ENCODE peak calls at places on chromosome 19, in ten cellular contexts. One of them, this sample, is unnamed.
A peak's percentile ranks its signal among the peaks of the same experiment; 100 is the strongest.

GRCh38 chr19:46634045-46634655 is 1.9 kb downstream of the GNG8 start:
- DNase-seq in T-helper 1 cell: peak; percentile 95
- DNase-seq in progenitor cell of endocrine pancreas: peak; percentile 64
- DNase-seq in BJ: no peak
- DNase-seq in stimulated activated CD4-positive, alpha-beta T cell treated with anti-CD3 and anti-CD28 coated beads, TNF-alpha, amount 100 ng/mL, for 4 hours: peak; percentile 93
- DNase-seq in stimulated activated naive CD8-positive, alpha-beta T cell treated with anti-CD3 and anti-CD28 coated beads, Interleukin-15, Interleukin-2, amounts not matched to agents 100 U/mL and 50 U/mL, for 24 hours: peak; percentile 98
- DNase-seq in heart right ventricle: peak; percentile 80
- DNase-seq in kidney: peak; percentile 96
- DNase-seq in CD8-positive, alpha-beta T cell: peak; percentile 91
- DNase-seq in mucosa of gallbladder: peak; percentile 89
- DNase-seq in this sample: no peak

GRCh38 chr19:12769689-12770088 is 5.7 kb downstream of the HOOK2 start:
- DNase-seq in kidney: no peak
- DNase-seq in T-helper 1 cell: peak; percentile 57
- DNase-seq in heart right ventricle: no peak
- DNase-seq in BJ: no peak
- DNase-seq in stimulated activated CD4-positive, alpha-beta T cell treated with anti-CD3 and anti-CD28 coated beads, TNF-alpha, amount 100 ng/mL, for 4 hours: no peak
- DNase-seq in CD8-positive, alpha-beta T cell: peak; percentile 31
- DNase-seq in progenitor cell of endocrine pancreas: no peak
- DNase-seq in mucosa of gallbladder: no peak
- DNase-seq in stimulated activated naive CD8-positive, alpha-beta T cell treated with anti-CD3 and anti-CD28 coated beads, Interleukin-15, Interleukin-2, amounts not matched to agents 100 U/mL and 50 U/mL, for 24 hours: peak; percentile 55
- DNase-seq in this sample: no peak

GRCh38 chr19:19160489-19161035 is 9.5 kb downstream of the MEF2B start:
- DNase-seq in mucosa of gallbladder: no peak
- DNase-seq in BJ: no peak
- DNase-seq in heart right ventricle: no peak
- DNase-seq in CD8-positive, alpha-beta T cell: no peak
- DNase-seq in stimulated activated CD4-positive, alpha-beta T cell treated with anti-CD3 and anti-CD28 coated beads, TNF-alpha, amount 100 ng/mL, for 4 hours: no peak
- DNase-seq in progenitor cell of endocrine pancreas: no peak
- DNase-seq in T-helper 1 cell: no peak
- DNase-seq in stimulated activated naive CD8-positive, alpha-beta T cell treated with anti-CD3 and anti-CD28 coated beads, Interleukin-15, Interleukin-2, amounts not matched to agents 100 U/mL and 50 U/mL, for 24 hours: peak; percentile 18
- DNase-seq in kidney: no peak
- DNase-seq in this sample: no peak

GRCh38 chr19:27793128-27793643 is 1419.8 kb downstream of the UQCRFS1 start:
- DNase-seq in progenitor cell of endocrine pancreas: peak; percentile 27
- DNase-seq in heart right ventricle: peak; percentile 55
- DNase-seq in stimulated activated CD4-positive, alpha-beta T cell treated with anti-CD3 and anti-CD28 coated beads, TNF-alpha, amount 100 ng/mL, for 4 hours: peak; percentile 42
- DNase-seq in stimulated activated naive CD8-positive, alpha-beta T cell treated with anti-CD3 and anti-CD28 coated beads, Interleukin-15, Interleukin-2, amounts not matched to agents 100 U/mL and 50 U/mL, for 24 hours: peak; percentile 77
- DNase-seq in BJ: no peak
- DNase-seq in T-helper 1 cell: peak; percentile 61
- DNase-seq in kidney: peak; percentile 91
- DNase-seq in CD8-positive, alpha-beta T cell: peak; percentile 69
- DNase-seq in mucosa of gallbladder: peak; percentile 70
- DNase-seq in this sample: peak; percentile 41

GRCh38 chr19:10325732-10326131 is 7.6 kb downstream of the RAVER1 start:
- DNase-seq in T-helper 1 cell: no peak
- DNase-seq in stimulated activated naive CD8-positive, alpha-beta T cell treated with anti-CD3 and anti-CD28 coated beads, Interleukin-15, Interleukin-2, amounts not matched to agents 100 U/mL and 50 U/mL, for 24 hours: no peak
- DNase-seq in BJ: no peak
- DNase-seq in progenitor cell of endocrine pancreas: no peak
- DNase-seq in CD8-positive, alpha-beta T cell: no peak
- DNase-seq in kidney: no peak
- DNase-seq in mucosa of gallbladder: no peak
- DNase-seq in stimulated activated CD4-positive, alpha-beta T cell treated with anti-CD3 and anti-CD28 coated beads, TNF-alpha, amount 100 ng/mL, for 4 hours: no peak
- DNase-seq in heart right ventricle: no peak
- DNase-seq in this sample: no peak

GRCh38 chr19:56120371-56121179 is 520 bp downstream of the ZNF787 start:
- DNase-seq in T-helper 1 cell: peak; percentile 67
- DNase-seq in heart right ventricle: peak; percentile 87
- DNase-seq in CD8-positive, alpha-beta T cell: peak; percentile 73
- DNase-seq in kidney: peak; percentile 94
- DNase-seq in BJ: no peak
- DNase-seq in mucosa of gallbladder: peak; percentile 68
- DNase-seq in progenitor cell of endocrine pancreas: peak; percentile 45
- DNase-seq in stimulated activated naive CD8-positive, alpha-beta T cell treated with anti-CD3 and anti-CD28 coated beads, Interleukin-15, Interleukin-2, amounts not matched to agents 100 U/mL and 50 U/mL, for 24 hours: peak; percentile 89
- DNase-seq in stimulated activated CD4-positive, alpha-beta T cell treated with anti-CD3 and anti-CD28 coated beads, TNF-alpha, amount 100 ng/mL, for 4 hours: peak; percentile 76
- DNase-seq in this sample: peak; percentile 27

GRCh38 chr19:3849092-3849491 is 19.7 kb downstream of the ZFR2 start:
- DNase-seq in heart right ventricle: no peak
- DNase-seq in CD8-positive, alpha-beta T cell: peak; percentile 51
- DNase-seq in BJ: no peak
- DNase-seq in stimulated activated naive CD8-positive, alpha-beta T cell treated with anti-CD3 and anti-CD28 coated beads, Interleukin-15, Interleukin-2, amounts not matched to agents 100 U/mL and 50 U/mL, for 24 hours: peak; percentile 45
- DNase-seq in T-helper 1 cell: peak; percentile 10
- DNase-seq in mucosa of gallbladder: no peak
- DNase-seq in stimulated activated CD4-positive, alpha-beta T cell treated with anti-CD3 and anti-CD28 coated beads, TNF-alpha, amount 100 ng/mL, for 4 hours: no peak
- DNase-seq in progenitor cell of endocrine pancreas: no peak
- DNase-seq in kidney: no peak
- DNase-seq in this sample: no peak

GRCh38 chr19:46951236-46951986 is 68.2 kb upstream of the NPAS1 start:
- DNase-seq in stimulated activated naive CD8-positive, alpha-beta T cell treated with anti-CD3 and anti-CD28 coated beads, Interleukin-15, Interleukin-2, amounts not matched to agents 100 U/mL and 50 U/mL, for 24 hours: peak; percentile 22
- DNase-seq in progenitor cell of endocrine pancreas: no peak
- DNase-seq in heart right ventricle: no peak
- DNase-seq in CD8-positive, alpha-beta T cell: no peak
- DNase-seq in BJ: no peak
- DNase-seq in kidney: no peak
- DNase-seq in stimulated activated CD4-positive, alpha-beta T cell treated with anti-CD3 and anti-CD28 coated beads, TNF-alpha, amount 100 ng/mL, for 4 hours: no peak
- DNase-seq in T-helper 1 cell: no peak
- DNase-seq in mucosa of gallbladder: peak; percentile 70
- DNase-seq in this sample: no peak

GRCh38 chr19:48353682-48354081 is 10.1 kb downstream of the TMEM143 start:
- DNase-seq in T-helper 1 cell: no peak
- DNase-seq in stimulated activated naive CD8-positive, alpha-beta T cell treated with anti-CD3 and anti-CD28 coated beads, Interleukin-15, Interleukin-2, amounts not matched to agents 100 U/mL and 50 U/mL, for 24 hours: no peak
- DNase-seq in kidney: no peak
- DNase-seq in CD8-positive, alpha-beta T cell: no peak
- DNase-seq in stimulated activated CD4-positive, alpha-beta T cell treated with anti-CD3 and anti-CD28 coated beads, TNF-alpha, amount 100 ng/mL, for 4 hours: no peak
- DNase-seq in mucosa of gallbladder: no peak
- DNase-seq in BJ: no peak
- DNase-seq in heart right ventricle: no peak
- DNase-seq in progenitor cell of endocrine pancreas: no peak
- DNase-seq in this sample: no peak

GRCh38 chr19:2391118-2391725 is 31.2 kb downstream of the TMPRSS9 start:
- DNase-seq in heart right ventricle: no peak
- DNase-seq in BJ: no peak
- DNase-seq in stimulated activated CD4-positive, alpha-beta T cell treated with anti-CD3 and anti-CD28 coated beads, TNF-alpha, amount 100 ng/mL, for 4 hours: peak; percentile 9
- DNase-seq in CD8-positive, alpha-beta T cell: peak; percentile 27
- DNase-seq in kidney: no peak
- DNase-seq in T-helper 1 cell: peak; percentile 33
- DNase-seq in stimulated activated naive CD8-positive, alpha-beta T cell treated with anti-CD3 and anti-CD28 coated beads, Interleukin-15, Interleukin-2, amounts not matched to agents 100 U/mL and 50 U/mL, for 24 hours: peak; percentile 32
- DNase-seq in mucosa of gallbladder: peak; percentile 37
- DNase-seq in progenitor cell of endocrine pancreas: no peak
- DNase-seq in this sample: peak; percentile 36

GRCh38 chr19:17577698-17578097 is 22.2 kb downstream of the COLGALT1 start:
- DNase-seq in progenitor cell of endocrine pancreas: no peak
- DNase-seq in stimulated activated naive CD8-positive, alpha-beta T cell treated with anti-CD3 and anti-CD28 coated beads, Interleukin-15, Interleukin-2, amounts not matched to agents 100 U/mL and 50 U/mL, for 24 hours: no peak
- DNase-seq in T-helper 1 cell: no peak
- DNase-seq in stimulated activated CD4-positive, alpha-beta T cell treated with anti-CD3 and anti-CD28 coated beads, TNF-alpha, amount 100 ng/mL, for 4 hours: no peak
- DNase-seq in BJ: no peak
- DNase-seq in mucosa of gallbladder: no peak
- DNase-seq in kidney: no peak
- DNase-seq in heart right ventricle: no peak
- DNase-seq in CD8-positive, alpha-beta T cell: no peak
- DNase-seq in this sample: no peak

GRCh38 chr19:55027472-55028337 is 10.4 kb downstream of the GP6 start:
- DNase-seq in stimulated activated naive CD8-positive, alpha-beta T cell treated with anti-CD3 and anti-CD28 coated beads, Interleukin-15, Interleukin-2, amounts not matched to agents 100 U/mL and 50 U/mL, for 24 hours: no peak
- DNase-seq in mucosa of gallbladder: no peak
- DNase-seq in BJ: no peak
- DNase-seq in CD8-positive, alpha-beta T cell: no peak
- DNase-seq in T-helper 1 cell: no peak
- DNase-seq in kidney: no peak
- DNase-seq in progenitor cell of endocrine pancreas: no peak
- DNase-seq in heart right ventricle: no peak
- DNase-seq in stimulated activated CD4-positive, alpha-beta T cell treated with anti-CD3 and anti-CD28 coated beads, TNF-alpha, amount 100 ng/mL, for 4 hours: no peak
- DNase-seq in this sample: no peak

GRCh38 chr19:31110331-31110730 is 238.9 kb downstream of the TSHZ3 start:
- DNase-seq in CD8-positive, alpha-beta T cell: no peak
- DNase-seq in stimulated activated naive CD8-positive, alpha-beta T cell treated with anti-CD3 and anti-CD28 coated beads, Interleukin-15, Interleukin-2, amounts not matched to agents 100 U/mL and 50 U/mL, for 24 hours: no peak
- DNase-seq in BJ: no peak
- DNase-seq in heart right ventricle: no peak
- DNase-seq in progenitor cell of endocrine pancreas: peak; percentile 13
- DNase-seq in mucosa of gallbladder: no peak
- DNase-seq in T-helper 1 cell: no peak
- DNase-seq in stimulated activated CD4-positive, alpha-beta T cell treated with anti-CD3 and anti-CD28 coated beads, TNF-alpha, amount 100 ng/mL, for 4 hours: no peak
- DNase-seq in kidney: no peak
- DNase-seq in this sample: no peak

GRCh38 chr19:49889687-49890348 is 6.9 kb downstream of the IL4I1 start:
- DNase-seq in progenitor cell of endocrine pancreas: peak; percentile 49
- DNase-seq in stimulated activated naive CD8-positive, alpha-beta T cell treated with anti-CD3 and anti-CD28 coated beads, Interleukin-15, Interleukin-2, amounts not matched to agents 100 U/mL and 50 U/mL, for 24 hours: peak; percentile 80
- DNase-seq in kidney: peak; percentile 92
- DNase-seq in T-helper 1 cell: peak; percentile 67
- DNase-seq in mucosa of gallbladder: peak; percentile 75
- DNase-seq in BJ: no peak
- DNase-seq in stimulated activated CD4-positive, alpha-beta T cell treated with anti-CD3 and anti-CD28 coated beads, TNF-alpha, amount 100 ng/mL, for 4 hours: peak; percentile 55
- DNase-seq in CD8-positive, alpha-beta T cell: peak; percentile 75
- DNase-seq in heart right ventricle: peak; percentile 80
- DNase-seq in this sample: no peak

GRCh38 chr19:6731822-6732221 is 5.6 kb downstream of the GPR108 start:
- DNase-seq in stimulated activated naive CD8-positive, alpha-beta T cell treated with anti-CD3 and anti-CD28 coated beads, Interleukin-15, Interleukin-2, amounts not matched to agents 100 U/mL and 50 U/mL, for 24 hours: no peak
- DNase-seq in kidney: no peak
- DNase-seq in T-helper 1 cell: no peak
- DNase-seq in stimulated activated CD4-positive, alpha-beta T cell treated with anti-CD3 and anti-CD28 coated beads, TNF-alpha, amount 100 ng/mL, for 4 hours: no peak
- DNase-seq in mucosa of gallbladder: no peak
- DNase-seq in progenitor cell of endocrine pancreas: no peak
- DNase-seq in BJ: no peak
- DNase-seq in CD8-positive, alpha-beta T cell: no peak
- DNase-seq in heart right ventricle: no peak
- DNase-seq in this sample: no peak

GRCh38 chr19:43623889-43624670 is 4.7 kb upstream of the ZNF428 start:
- DNase-seq in T-helper 1 cell: no peak
- DNase-seq in CD8-positive, alpha-beta T cell: no peak
- DNase-seq in kidney: no peak
- DNase-seq in mucosa of gallbladder: no peak
- DNase-seq in stimulated activated naive CD8-positive, alpha-beta T cell treated with anti-CD3 and anti-CD28 coated beads, Interleukin-15, Interleukin-2, amounts not matched to agents 100 U/mL and 50 U/mL, for 24 hours: peak; percentile 29
- DNase-seq in stimulated activated CD4-positive, alpha-beta T cell treated with anti-CD3 and anti-CD28 coated beads, TNF-alpha, amount 100 ng/mL, for 4 hours: no peak
- DNase-seq in progenitor cell of endocrine pancreas: no peak
- DNase-seq in heart right ventricle: no peak
- DNase-seq in BJ: no peak
- DNase-seq in this sample: no peak

GRCh38 chr19:1725100-1726064 is 27.9 kb upstream of the ONECUT3 start:
- DNase-seq in mucosa of gallbladder: peak; percentile 58
- DNase-seq in stimulated activated CD4-positive, alpha-beta T cell treated with anti-CD3 and anti-CD28 coated beads, TNF-alpha, amount 100 ng/mL, for 4 hours: peak; percentile 1
- DNase-seq in CD8-positive, alpha-beta T cell: no peak
- DNase-seq in T-helper 1 cell: no peak
- DNase-seq in kidney: no peak
- DNase-seq in stimulated activated naive CD8-positive, alpha-beta T cell treated with anti-CD3 and anti-CD28 coated beads, Interleukin-15, Interleukin-2, amounts not matched to agents 100 U/mL and 50 U/mL, for 24 hours: peak; percentile 60
- DNase-seq in BJ: no peak
- DNase-seq in heart right ventricle: peak; percentile 60
- DNase-seq in progenitor cell of endocrine pancreas: peak; percentile 86
- DNase-seq in this sample: no peak

GRCh38 chr19:31326329-31327028 is 22.8 kb downstream of the TSHZ3 start:
- DNase-seq in heart right ventricle: no peak
- DNase-seq in BJ: no peak
- DNase-seq in stimulated activated CD4-positive, alpha-beta T cell treated with anti-CD3 and anti-CD28 coated beads, TNF-alpha, amount 100 ng/mL, for 4 hours: no peak
- DNase-seq in progenitor cell of endocrine pancreas: no peak
- DNase-seq in mucosa of gallbladder: no peak
- DNase-seq in CD8-positive, alpha-beta T cell: no peak
- DNase-seq in T-helper 1 cell: no peak
- DNase-seq in stimulated activated naive CD8-positive, alpha-beta T cell treated with anti-CD3 and anti-CD28 coated beads, Interleukin-15, Interleukin-2, amounts not matched to agents 100 U/mL and 50 U/mL, for 24 hours: no peak
- DNase-seq in kidney: no peak
- DNase-seq in this sample: no peak

GRCh38 chr19:15015946-15016542 is 33.2 kb upstream of the CASP14 start:
- DNase-seq in CD8-positive, alpha-beta T cell: no peak
- DNase-seq in stimulated activated naive CD8-positive, alpha-beta T cell treated with anti-CD3 and anti-CD28 coated beads, Interleukin-15, Interleukin-2, amounts not matched to agents 100 U/mL and 50 U/mL, for 24 hours: peak; percentile 9
- DNase-seq in stimulated activated CD4-positive, alpha-beta T cell treated with anti-CD3 and anti-CD28 coated beads, TNF-alpha, amount 100 ng/mL, for 4 hours: no peak
- DNase-seq in heart right ventricle: no peak
- DNase-seq in T-helper 1 cell: no peak
- DNase-seq in mucosa of gallbladder: no peak
- DNase-seq in BJ: no peak
- DNase-seq in kidney: peak; percentile 36
- DNase-seq in progenitor cell of endocrine pancreas: no peak
- DNase-seq in this sample: no peak

GRCh38 chr19:4577020-4577782 is 17.7 kb upstream of the SEMA6B start:
- DNase-seq in stimulated activated naive CD8-positive, alpha-beta T cell treated with anti-CD3 and anti-CD28 coated beads, Interleukin-15, Interleukin-2, amounts not matched to agents 100 U/mL and 50 U/mL, for 24 hours: no peak
- DNase-seq in kidney: no peak
- DNase-seq in progenitor cell of endocrine pancreas: no peak
- DNase-seq in stimulated activated CD4-positive, alpha-beta T cell treated with anti-CD3 and anti-CD28 coated beads, TNF-alpha, amount 100 ng/mL, for 4 hours: no peak
- DNase-seq in BJ: no peak
- DNase-seq in T-helper 1 cell: no peak
- DNase-seq in mucosa of gallbladder: no peak
- DNase-seq in heart right ventricle: no peak
- DNase-seq in CD8-positive, alpha-beta T cell: no peak
- DNase-seq in this sample: no peak

GRCh38 chr19:2394669-2395292 is 32.6 kb downstream of the TIMM13 start:
- DNase-seq in T-helper 1 cell: no peak
- DNase-seq in kidney: no peak
- DNase-seq in BJ: no peak
- DNase-seq in mucosa of gallbladder: peak; percentile 40
- DNase-seq in progenitor cell of endocrine pancreas: no peak
- DNase-seq in CD8-positive, alpha-beta T cell: no peak
- DNase-seq in heart right ventricle: no peak
- DNase-seq in stimulated activated CD4-positive, alpha-beta T cell treated with anti-CD3 and anti-CD28 coated beads, TNF-alpha, amount 100 ng/mL, for 4 hours: no peak
- DNase-seq in stimulated activated naive CD8-positive, alpha-beta T cell treated with anti-CD3 and anti-CD28 coated beads, Interleukin-15, Interleukin-2, amounts not matched to agents 100 U/mL and 50 U/mL, for 24 hours: no peak
- DNase-seq in this sample: no peak